ENCODE peak calls at places on chromosomes 11 and 22, in six cellular contexts. O is spleen, L is GM12878, R is prostate gland, S is endothelial cell of umbilical vein, E is suprapubic skin. P is an unnamed sample.

GRCh38 chr11:112748713-112749481 is 212.3 kb upstream of the NCAM1 start:
- DNase-seq in O (no peak), L (no peak), R (no peak), S (no peak), E (no peak), P (no peak)

GRCh38 chr22:38735465-38736256 is 20.1 kb downstream of the SUN2 start:
- DNase-seq in O (peak; percentile 74), L (no peak), R (no peak), S (no peak), E (no peak), P (no peak)

GRCh38 chr11:108620958-108621772 is 27.6 kb upstream of the EXPH5 start:
- DNase-seq in O (no peak), L (peak; percentile 86), R (no peak), S (no peak), E (no peak), P (no peak)

GRCh38 chr11:47245586-47246357 is 2.8 kb downstream of the ACP2 start:
- DNase-seq in O (no peak), L (no peak), R (no peak), S (no peak), E (no peak), P (no peak)

GRCh38 chr11:70146895-70147520 is 56.1 kb upstream of the FADD start:
- DNase-seq in O (no peak), L (no peak), R (no peak), S (no peak), E (no peak), P (no peak)

GRCh38 chr11:9573054-9573774 is at the start of gene WEE1:
- DNase-seq in O (peak; percentile 99), L (peak; percentile 86), R (peak; percentile 98), S (peak; percentile 99), E (peak; percentile 98), P (peak; percentile 93)

GRCh38 chr22:30665786-30666185 is 1.9 kb downstream of the DUSP18 start:
- DNase-seq in O (no peak), L (no peak), R (no peak), S (no peak), E (no peak), P (no peak)

GRCh38 chr11:35192347-35192746 is 53.4 kb downstream of the CD44 start:
- DNase-seq in O (peak; percentile 79), L (no peak), R (no peak), S (peak; percentile 37), E (no peak), P (no peak)

GRCh38 chr11:60498853-60499252 is 6.3 kb downstream of the MS4A12 start:
- DNase-seq in O (peak; percentile 82), L (peak; percentile 69), R (no peak), S (no peak), E (no peak), P (no peak)

GRCh38 chr11:721347-721912 is 15.4 kb downstream of the EPS8L2 start:
- DNase-seq in O (peak; percentile 76), L (no peak), R (no peak), S (no peak), E (no peak), P (no peak)

GRCh38 chr11:116686891-116687290 is 85.9 kb downstream of the BUD13 start:
- DNase-seq in O (no peak), L (no peak), R (no peak), S (no peak), E (no peak), P (no peak)

GRCh38 chr11:130816941-130817607 is 99.2 kb downstream of the SNX19 start:
- DNase-seq in O (no peak), L (no peak), R (no peak), S (no peak), E (no peak), P (no peak)
- TF ChIP-seq POLR2AphosphoS5 in O (no peak), L (no peak), R (no peak), S (no peak), E (peak; percentile 85), P (no peak)

GRCh38 chr22:44191036-44191454 is 10.3 kb downstream of the PARVG start:
- DNase-seq in O (no peak), L (no peak), R (no peak), S (no peak), E (no peak), P (no peak)
- TF ChIP-seq POLR2AphosphoS5 in O (no peak), L (no peak), R (no peak), S (no peak), E (no peak), P (no peak)

DNA sequence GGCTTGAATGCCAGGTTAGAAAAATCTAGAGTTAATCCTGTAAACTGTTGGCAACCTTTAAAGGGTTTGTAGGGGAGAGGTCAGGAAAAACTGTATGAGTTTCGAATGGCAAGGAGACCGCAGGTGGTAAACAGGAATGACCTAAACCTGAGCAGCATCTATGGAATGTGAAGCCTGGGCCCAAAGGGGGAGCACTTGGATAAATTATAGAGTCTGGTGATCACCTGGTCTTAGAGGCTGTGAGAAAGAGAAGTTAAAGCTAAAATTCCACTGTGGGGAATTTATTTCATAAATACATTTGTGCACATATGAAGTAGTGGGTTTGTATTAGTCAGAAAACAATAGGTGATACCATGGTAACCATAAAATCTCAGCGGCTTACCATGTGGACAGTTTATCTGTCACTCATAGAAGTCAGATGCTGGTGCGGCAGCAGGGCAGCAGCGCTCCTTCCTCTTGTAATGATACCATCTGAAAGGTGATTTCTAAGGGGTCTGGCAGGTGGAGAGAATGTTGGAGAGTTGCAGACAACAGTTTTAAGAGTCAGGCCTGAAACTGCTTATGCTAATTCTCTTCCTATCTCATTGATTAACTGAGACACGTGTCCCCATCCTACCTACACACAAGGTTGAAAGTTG is 1104.4 kb upstream of the CCDC90B start:
- DNase-seq in O (no peak), L (no peak), R (no peak), S (no peak), E (no peak), P (no peak)
- TF ChIP-seq POLR2AphosphoS5 in O (no peak), L (no peak), R (no peak), S (no peak), E (no peak), P (no peak)

GRCh38 chr11:120565436-120566155 is 54.0 kb downstream of the GRIK4 start:
- DNase-seq in O (no peak), L (no peak), R (no peak), S (no peak), E (no peak), P (no peak)

GRCh38 chr11:120566176-120566575 is 54.6 kb downstream of the GRIK4 start:
- DNase-seq in O (no peak), L (no peak), R (no peak), S (peak; percentile 77), E (no peak), P (no peak)

GRCh38 chr11:120562806-120563425 is 51.4 kb downstream of the GRIK4 start:
- DNase-seq in O (peak; percentile 48), L (no peak), R (no peak), S (no peak), E (no peak), P (no peak)

GRCh38 chr11:120564573-120565301 is 53.2 kb downstream of the GRIK4 start:
- DNase-seq in O (peak; percentile 78), L (peak; percentile 49), R (no peak), S (peak; percentile 45), E (no peak), P (peak; percentile 79)

GRCh38 chr11:120563698-120564572 is 52.4 kb downstream of the GRIK4 start:
- DNase-seq in O (peak; percentile 67), L (no peak), R (no peak), S (peak; percentile 20), E (no peak), P (no peak)
- TF ChIP-seq POLR2AphosphoS5 in O (no peak), L (no peak), R (no peak), S (no peak), E (no peak), P (no peak)

DNA sequence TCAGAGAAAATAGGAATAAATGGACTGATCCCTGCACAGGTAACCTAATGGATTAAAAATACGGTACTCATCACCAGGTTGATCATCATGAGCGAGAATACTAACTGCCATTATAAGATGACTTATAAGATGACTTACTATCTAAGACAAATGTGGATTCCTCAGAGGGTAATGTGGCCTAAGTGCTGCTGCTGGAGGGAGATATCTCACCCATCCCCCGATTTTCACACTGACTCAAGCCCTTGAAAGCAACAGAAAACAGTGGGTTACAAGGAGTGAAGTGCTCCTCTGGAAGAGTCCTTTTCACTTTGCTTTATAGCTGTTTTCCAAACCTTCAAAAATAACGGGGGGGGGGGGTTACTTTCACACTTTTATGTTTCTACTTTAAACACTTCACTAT is 920 bp downstream of the TMEM218 start:
- DNase-seq in O (no peak), L (no peak), R (no peak), S (no peak), E (no peak), P (no peak)
- TF ChIP-seq POLR2AphosphoS5 in O (no peak), L (no peak), R (no peak), S (no peak), E (no peak), P (no peak)